ENCODE peak calls at places on chromosome 7, in ten cellular contexts. One of them, this sample, is unnamed.

GRCh38 chr7:135102372-135102771 is 45.5 kb upstream of the TMEM140 start:
- DNase-seq in pancreas: no peak
- DNase-seq in neural crest cell: no peak
- DNase-seq in Caco-2: no peak
- DNase-seq in body of pancreas: no peak
- DNase-seq in AG09319: no peak
- DNase-seq in WERI-Rb-1: no peak
- DNase-seq in stomach: no peak
- DNase-seq in GM12865: peak
- DNase-seq in hepatocyte: no peak
- DNase-seq in this sample: no peak

GRCh38 chr7:37757563-37757962 is 74.0 kb downstream of the GPR141 start:
- DNase-seq in Caco-2: no peak
- DNase-seq in AG09319: no peak
- DNase-seq in neural crest cell: no peak
- DNase-seq in GM12865: no peak
- DNase-seq in pancreas: no peak
- DNase-seq in body of pancreas: no peak
- DNase-seq in hepatocyte: no peak
- DNase-seq in stomach: no peak
- DNase-seq in WERI-Rb-1: no peak
- DNase-seq in this sample: no peak

GRCh38 chr7:137943132-137943551 is 58.7 kb downstream of the CREB3L2 start:
- DNase-seq in GM12865: no peak
- DNase-seq in neural crest cell: no peak
- DNase-seq in body of pancreas: peak
- DNase-seq in WERI-Rb-1: no peak
- DNase-seq in pancreas: no peak
- DNase-seq in hepatocyte: peak
- DNase-seq in AG09319: no peak
- DNase-seq in stomach: no peak
- DNase-seq in Caco-2: no peak
- DNase-seq in this sample: no peak

GRCh38 chr7:2643386-2644229 is 11.8 kb downstream of the TTYH3 start:
- DNase-seq in Caco-2: no peak
- DNase-seq in neural crest cell: no peak
- DNase-seq in stomach: no peak
- DNase-seq in body of pancreas: no peak
- DNase-seq in pancreas: peak
- DNase-seq in WERI-Rb-1: no peak
- DNase-seq in GM12865: peak
- DNase-seq in AG09319: no peak
- DNase-seq in hepatocyte: no peak
- DNase-seq in this sample: no peak

GRCh38 chr7:133931053-133931452 is 196.1 kb upstream of the LRGUK start:
- DNase-seq in GM12865: no peak
- DNase-seq in hepatocyte: no peak
- DNase-seq in stomach: no peak
- DNase-seq in body of pancreas: no peak
- DNase-seq in pancreas: no peak
- DNase-seq in neural crest cell: no peak
- DNase-seq in AG09319: no peak
- DNase-seq in Caco-2: no peak
- DNase-seq in WERI-Rb-1: no peak
- DNase-seq in this sample: no peak

GRCh38 chr7:106126170-106126938 is 14.2 kb upstream of the SYPL1 start:
- DNase-seq in body of pancreas: peak
- DNase-seq in pancreas: no peak
- DNase-seq in hepatocyte: no peak
- DNase-seq in stomach: peak
- DNase-seq in GM12865: no peak
- DNase-seq in neural crest cell: no peak
- DNase-seq in AG09319: no peak
- DNase-seq in Caco-2: no peak
- DNase-seq in WERI-Rb-1: no peak
- DNase-seq in this sample: peak

GRCh38 chr7:24059775-24060174 is 224.2 kb upstream of the NPY start:
- DNase-seq in pancreas: no peak
- DNase-seq in hepatocyte: no peak
- DNase-seq in body of pancreas: no peak
- DNase-seq in stomach: no peak
- DNase-seq in Caco-2: peak
- DNase-seq in WERI-Rb-1: no peak
- DNase-seq in AG09319: no peak
- DNase-seq in neural crest cell: no peak
- DNase-seq in GM12865: no peak
- DNase-seq in this sample: no peak

GRCh38 chr7:159004411-159004810 is 140.3 kb downstream of the VIPR2 start:
- DNase-seq in neural crest cell: no peak
- DNase-seq in hepatocyte: no peak
- DNase-seq in pancreas: no peak
- DNase-seq in body of pancreas: no peak
- DNase-seq in stomach: no peak
- DNase-seq in GM12865: no peak
- DNase-seq in Caco-2: no peak
- DNase-seq in AG09319: no peak
- DNase-seq in WERI-Rb-1: no peak
- DNase-seq in this sample: no peak

GRCh38 chr7:39733881-39734571 is 110.7 kb downstream of the RALA start:
- DNase-seq in pancreas: no peak
- DNase-seq in body of pancreas: no peak
- DNase-seq in neural crest cell: no peak
- DNase-seq in Caco-2: peak
- DNase-seq in stomach: no peak
- DNase-seq in WERI-Rb-1: no peak
- DNase-seq in hepatocyte: peak
- DNase-seq in AG09319: peak
- DNase-seq in GM12865: peak
- DNase-seq in this sample: peak

GRCh38 chr7:94547128-94547527 is 37.5 kb downstream of the CASD1 start:
- DNase-seq in Caco-2: no peak
- DNase-seq in WERI-Rb-1: no peak
- DNase-seq in body of pancreas: no peak
- DNase-seq in GM12865: no peak
- DNase-seq in pancreas: no peak
- DNase-seq in hepatocyte: no peak
- DNase-seq in neural crest cell: no peak
- DNase-seq in stomach: no peak
- DNase-seq in AG09319: no peak
- DNase-seq in this sample: no peak

GRCh38 chr7:70602135-70602534 is 529.8 kb upstream of the GALNT17 start:
- DNase-seq in neural crest cell: no peak
- DNase-seq in GM12865: no peak
- DNase-seq in stomach: no peak
- DNase-seq in WERI-Rb-1: no peak
- DNase-seq in pancreas: no peak
- DNase-seq in hepatocyte: no peak
- DNase-seq in Caco-2: no peak
- DNase-seq in body of pancreas: no peak
- DNase-seq in AG09319: no peak
- DNase-seq in this sample: no peak

GRCh38 chr7:131105803-131106680 is 221.6 kb upstream of the MKLN1 start:
- DNase-seq in neural crest cell: peak
- DNase-seq in stomach: peak
- DNase-seq in body of pancreas: peak
- DNase-seq in pancreas: peak
- DNase-seq in AG09319: no peak
- DNase-seq in Caco-2: peak
- DNase-seq in GM12865: peak
- DNase-seq in WERI-Rb-1: peak
- DNase-seq in hepatocyte: peak
- DNase-seq in this sample: peak

GRCh38 chr7:37145682-37146081 is 303.0 kb downstream of the ELMO1 start:
- DNase-seq in GM12865: peak
- DNase-seq in WERI-Rb-1: no peak
- DNase-seq in body of pancreas: no peak
- DNase-seq in stomach: no peak
- DNase-seq in Caco-2: no peak
- DNase-seq in hepatocyte: no peak
- DNase-seq in neural crest cell: no peak
- DNase-seq in AG09319: no peak
- DNase-seq in pancreas: no peak
- DNase-seq in this sample: no peak

GRCh38 chr7:120783721-120784120 is 74.2 kb downstream of the TSPAN12 start:
- DNase-seq in stomach: no peak
- DNase-seq in Caco-2: no peak
- DNase-seq in body of pancreas: no peak
- DNase-seq in AG09319: no peak
- DNase-seq in neural crest cell: no peak
- DNase-seq in WERI-Rb-1: no peak
- DNase-seq in hepatocyte: no peak
- DNase-seq in pancreas: no peak
- DNase-seq in GM12865: no peak
- DNase-seq in this sample: no peak

DNA sequence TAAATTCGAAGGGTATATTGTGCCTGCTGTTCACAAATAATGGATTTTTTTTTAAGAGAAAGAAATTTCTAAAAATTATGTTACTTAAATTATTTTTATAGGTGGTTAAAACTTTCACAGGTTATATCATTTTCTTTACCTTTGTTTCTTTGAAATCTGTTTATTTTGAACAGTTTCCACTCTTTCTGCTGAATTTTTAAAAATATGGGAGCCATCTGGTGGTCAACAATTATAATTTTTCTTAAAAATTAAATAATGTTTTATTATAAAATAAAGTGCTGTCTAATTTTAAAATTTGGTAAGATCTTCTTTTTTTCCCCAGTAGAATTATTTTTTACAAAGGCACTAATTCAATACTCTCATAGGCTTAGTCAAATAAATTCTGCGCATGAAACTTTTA is 263.9 kb downstream of the ETV1 start:
- DNase-seq in WERI-Rb-1: no peak
- DNase-seq in stomach: no peak
- DNase-seq in Caco-2: no peak
- DNase-seq in neural crest cell: no peak
- DNase-seq in body of pancreas: no peak
- DNase-seq in AG09319: no peak
- DNase-seq in hepatocyte: no peak
- DNase-seq in GM12865: no peak
- DNase-seq in pancreas: no peak
- DNase-seq in this sample: no peak
- TF ChIP-seq CTCF in WERI-Rb-1: no peak
- TF ChIP-seq CTCF in stomach: no peak
- TF ChIP-seq CTCF in Caco-2: no peak
- TF ChIP-seq CTCF in neural crest cell: peak
- TF ChIP-seq CTCF in body of pancreas: peak
- TF ChIP-seq CTCF in AG09319: no peak
- TF ChIP-seq CTCF in hepatocyte: peak
- TF ChIP-seq CTCF in GM12865: no peak
- TF ChIP-seq CTCF in pancreas: no peak
- TF ChIP-seq CTCF in this sample: peak

GRCh38 chr7:128389085-128389814 is 20.5 kb downstream of the IMPDH1 start:
- DNase-seq in pancreas: no peak
- DNase-seq in GM12865: no peak
- DNase-seq in neural crest cell: no peak
- DNase-seq in hepatocyte: no peak
- DNase-seq in WERI-Rb-1: peak
- DNase-seq in stomach: no peak
- DNase-seq in AG09319: no peak
- DNase-seq in body of pancreas: no peak
- DNase-seq in Caco-2: no peak
- DNase-seq in this sample: no peak

GRCh38 chr7:128386415-128386925 is 23.3 kb downstream of the IMPDH1 start:
- DNase-seq in body of pancreas: no peak
- DNase-seq in hepatocyte: no peak
- DNase-seq in neural crest cell: no peak
- DNase-seq in stomach: no peak
- DNase-seq in WERI-Rb-1: no peak
- DNase-seq in Caco-2: no peak
- DNase-seq in AG09319: no peak
- DNase-seq in pancreas: no peak
- DNase-seq in GM12865: no peak
- DNase-seq in this sample: no peak

GRCh38 chr7:128389815-128390329 is 19.9 kb downstream of the IMPDH1 start:
- DNase-seq in GM12865: no peak
- DNase-seq in hepatocyte: no peak
- DNase-seq in stomach: no peak
- DNase-seq in body of pancreas: no peak
- DNase-seq in pancreas: no peak
- DNase-seq in neural crest cell: no peak
- DNase-seq in Caco-2: no peak
- DNase-seq in WERI-Rb-1: no peak
- DNase-seq in AG09319: no peak
- DNase-seq in this sample: no peak

GRCh38 chr7:128387663-128388485 is 21.9 kb downstream of the IMPDH1 start:
- DNase-seq in pancreas: peak
- DNase-seq in body of pancreas: peak
- DNase-seq in WERI-Rb-1: peak
- DNase-seq in stomach: peak
- DNase-seq in AG09319: peak
- DNase-seq in Caco-2: peak
- DNase-seq in hepatocyte: peak
- DNase-seq in GM12865: peak
- DNase-seq in neural crest cell: peak
- DNase-seq in this sample: peak

GRCh38 chr7:128387216-128387615 is 22.6 kb downstream of the IMPDH1 start:
- DNase-seq in hepatocyte: no peak
- DNase-seq in neural crest cell: no peak
- DNase-seq in pancreas: no peak
- DNase-seq in Caco-2: no peak
- DNase-seq in GM12865: no peak
- DNase-seq in WERI-Rb-1: no peak
- DNase-seq in body of pancreas: no peak
- DNase-seq in AG09319: no peak
- DNase-seq in stomach: no peak
- DNase-seq in this sample: no peak
- TF ChIP-seq CTCF in hepatocyte: no peak
- TF ChIP-seq CTCF in neural crest cell: no peak
- TF ChIP-seq CTCF in pancreas: no peak
- TF ChIP-seq CTCF in Caco-2: no peak
- TF ChIP-seq CTCF in GM12865: no peak
- TF ChIP-seq CTCF in WERI-Rb-1: no peak
- TF ChIP-seq CTCF in body of pancreas: no peak
- TF ChIP-seq CTCF in AG09319: no peak
- TF ChIP-seq CTCF in stomach: no peak
- TF ChIP-seq CTCF in this sample: no peak

GRCh38 chr7:47965456-47965855 is 14.0 kb downstream of the HUS1 start:
- DNase-seq in stomach: no peak
- DNase-seq in Caco-2: no peak
- DNase-seq in GM12865: no peak
- DNase-seq in body of pancreas: no peak
- DNase-seq in neural crest cell: no peak
- DNase-seq in hepatocyte: no peak
- DNase-seq in pancreas: no peak
- DNase-seq in WERI-Rb-1: no peak
- DNase-seq in AG09319: no peak
- DNase-seq in this sample: no peak
- TF ChIP-seq CTCF in stomach: no peak
- TF ChIP-seq CTCF in Caco-2: no peak
- TF ChIP-seq CTCF in GM12865: no peak
- TF ChIP-seq CTCF in body of pancreas: no peak
- TF ChIP-seq CTCF in neural crest cell: no peak
- TF ChIP-seq CTCF in hepatocyte: no peak
- TF ChIP-seq CTCF in pancreas: no peak
- TF ChIP-seq CTCF in WERI-Rb-1: no peak
- TF ChIP-seq CTCF in AG09319: no peak
- TF ChIP-seq CTCF in this sample: no peak

DNA sequence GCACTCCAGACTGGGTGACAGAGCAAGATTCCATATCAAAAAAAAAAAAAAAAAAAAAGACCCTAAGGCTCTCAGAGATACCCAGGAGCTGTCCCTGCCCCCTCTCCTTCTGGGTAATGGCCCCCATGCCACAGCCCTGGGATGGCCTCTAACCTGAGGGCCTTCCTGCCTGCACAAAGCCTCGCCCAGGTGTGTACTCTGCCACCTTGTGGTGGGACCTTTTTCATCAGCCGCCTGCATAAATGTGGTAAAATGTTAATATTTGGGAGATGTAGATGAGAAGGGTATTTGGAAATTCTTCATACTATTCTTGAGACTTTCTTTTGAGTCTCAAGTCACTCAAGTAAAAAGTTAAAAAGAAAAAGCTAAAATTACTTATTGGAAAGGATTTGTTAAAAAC is 46.3 kb upstream of the RNF216 start:
- DNase-seq in body of pancreas: peak
- DNase-seq in WERI-Rb-1: peak
- DNase-seq in GM12865: peak
- DNase-seq in pancreas: peak
- DNase-seq in neural crest cell: no peak
- DNase-seq in AG09319: no peak
- DNase-seq in hepatocyte: no peak
- DNase-seq in stomach: no peak
- DNase-seq in Caco-2: peak
- DNase-seq in this sample: no peak
- TF ChIP-seq CTCF in body of pancreas: peak
- TF ChIP-seq CTCF in WERI-Rb-1: peak
- TF ChIP-seq CTCF in GM12865: peak
- TF ChIP-seq CTCF in pancreas: peak
- TF ChIP-seq CTCF in neural crest cell: peak
- TF ChIP-seq CTCF in AG09319: peak
- TF ChIP-seq CTCF in hepatocyte: peak
- TF ChIP-seq CTCF in stomach: no peak
- TF ChIP-seq CTCF in Caco-2: peak
- TF ChIP-seq CTCF in this sample: peak